ENCODE peak calls at places on chromosomes 12 and 14, in four cellular contexts. One of them, this sample, is unnamed.

GRCh38 chr12:130301577-130301976 is 36.1 kb upstream of the PIWIL1 start:
- DNase-seq in progenitor cell of endocrine pancreas: no peak
- DNase-seq in fibroblast of villous mesenchyme: no peak
- DNase-seq in heart right ventricle: no peak
- DNase-seq in this sample: no peak

GRCh38 chr12:85725991-85726390 is 110.2 kb downstream of the RASSF9 start:
- DNase-seq in progenitor cell of endocrine pancreas: no peak
- DNase-seq in fibroblast of villous mesenchyme: no peak
- DNase-seq in heart right ventricle: no peak
- DNase-seq in this sample: no peak

GRCh38 chr14:91614187-91614586 is 104.1 kb upstream of the PPP4R3A start:
- DNase-seq in progenitor cell of endocrine pancreas: no peak
- DNase-seq in fibroblast of villous mesenchyme: no peak
- DNase-seq in heart right ventricle: no peak
- DNase-seq in this sample: no peak

GRCh38 chr12:84874125-84874824 is 38.3 kb downstream of the SLC6A15 start:
- DNase-seq in progenitor cell of endocrine pancreas: no peak
- DNase-seq in fibroblast of villous mesenchyme: peak
- DNase-seq in heart right ventricle: no peak
- DNase-seq in this sample: no peak

GRCh38 chr12:32483499-32483898 is 84.1 kb downstream of the FGD4 start:
- DNase-seq in progenitor cell of endocrine pancreas: no peak
- DNase-seq in fibroblast of villous mesenchyme: no peak
- DNase-seq in heart right ventricle: no peak
- DNase-seq in this sample: no peak

GRCh38 chr12:10615532-10615931 is 2.1 kb upstream of the MAGOHB start:
- DNase-seq in progenitor cell of endocrine pancreas: no peak
- DNase-seq in fibroblast of villous mesenchyme: no peak
- DNase-seq in heart right ventricle: no peak
- DNase-seq in this sample: no peak

GRCh38 chr14:50092006-50092555 is 24.3 kb downstream of the VCPKMT start:
- DNase-seq in progenitor cell of endocrine pancreas: no peak
- DNase-seq in fibroblast of villous mesenchyme: no peak
- DNase-seq in heart right ventricle: no peak
- DNase-seq in this sample: no peak

GRCh38 chr12:52600941-52601481 is at the start of gene KRT72:
- DNase-seq in progenitor cell of endocrine pancreas: no peak
- DNase-seq in fibroblast of villous mesenchyme: no peak
- DNase-seq in heart right ventricle: no peak
- DNase-seq in this sample: no peak

GRCh38 chr12:118850244-118850825 is 131.0 kb upstream of the SRRM4 start:
- DNase-seq in progenitor cell of endocrine pancreas: no peak
- DNase-seq in fibroblast of villous mesenchyme: no peak
- DNase-seq in heart right ventricle: no peak
- DNase-seq in this sample: no peak

GRCh38 chr12:93125126-93125525 is 196.0 kb upstream of the EEA1 start:
- DNase-seq in progenitor cell of endocrine pancreas: no peak
- DNase-seq in fibroblast of villous mesenchyme: no peak
- DNase-seq in heart right ventricle: no peak
- DNase-seq in this sample: no peak

GRCh38 chr12:65936529-65936911 is 112.2 kb downstream of the HMGA2 start:
- DNase-seq in progenitor cell of endocrine pancreas: no peak
- DNase-seq in fibroblast of villous mesenchyme: no peak
- DNase-seq in heart right ventricle: no peak
- DNase-seq in this sample: no peak

GRCh38 chr12:75550401-75550851 is 39.0 kb upstream of the KRR1 start:
- DNase-seq in progenitor cell of endocrine pancreas: no peak
- DNase-seq in fibroblast of villous mesenchyme: no peak
- DNase-seq in heart right ventricle: peak
- DNase-seq in this sample: no peak

GRCh38 chr12:124359671-124360581 is 65.0 kb downstream of the RFLNA start:
- DNase-seq in progenitor cell of endocrine pancreas: no peak
- DNase-seq in fibroblast of villous mesenchyme: no peak
- DNase-seq in heart right ventricle: peak
- DNase-seq in this sample: no peak

GRCh38 chr14:61460853-61461611 is 139.7 kb downstream of the PRKCH start:
- DNase-seq in progenitor cell of endocrine pancreas: no peak
- DNase-seq in fibroblast of villous mesenchyme: no peak
- DNase-seq in heart right ventricle: no peak
- DNase-seq in this sample: no peak

GRCh38 chr12:119262388-119262787 is 72.1 kb upstream of the CCDC60 start:
- DNase-seq in progenitor cell of endocrine pancreas: no peak
- DNase-seq in fibroblast of villous mesenchyme: no peak
- DNase-seq in heart right ventricle: no peak
- DNase-seq in this sample: no peak

GRCh38 chr12:1835178-1836131 is 15.1 kb downstream of the LRTM2 start:
- DNase-seq in progenitor cell of endocrine pancreas: no peak
- DNase-seq in fibroblast of villous mesenchyme: no peak
- DNase-seq in heart right ventricle: no peak
- DNase-seq in this sample: no peak

GRCh38 chr12:47945341-47945728 is 18.1 kb upstream of the TMEM106C start:
- DNase-seq in progenitor cell of endocrine pancreas: no peak
- DNase-seq in fibroblast of villous mesenchyme: no peak
- DNase-seq in heart right ventricle: no peak
- DNase-seq in this sample: no peak

GRCh38 chr12:11761869-11762567 is 112.5 kb downstream of the ETV6 start:
- DNase-seq in progenitor cell of endocrine pancreas: no peak
- DNase-seq in fibroblast of villous mesenchyme: no peak
- DNase-seq in heart right ventricle: no peak
- DNase-seq in this sample: no peak

GRCh38 chr12:24596768-24597388 is 352.0 kb downstream of the BCAT1 start:
- DNase-seq in progenitor cell of endocrine pancreas: no peak
- DNase-seq in fibroblast of villous mesenchyme: peak
- DNase-seq in heart right ventricle: no peak
- DNase-seq in this sample: no peak

GRCh38 chr12:50661300-50662120 is 102.4 kb upstream of the ATF1 start:
- DNase-seq in progenitor cell of endocrine pancreas: no peak
- DNase-seq in fibroblast of villous mesenchyme: no peak
- DNase-seq in heart right ventricle: no peak
- DNase-seq in this sample: no peak

GRCh38 chr12:107057071-107057834 is 36.1 kb downstream of the CRY1 start:
- DNase-seq in progenitor cell of endocrine pancreas: no peak
- DNase-seq in fibroblast of villous mesenchyme: peak
- DNase-seq in heart right ventricle: no peak
- DNase-seq in this sample: no peak

GRCh38 chr12:48165089-48166031 is 8.0 kb upstream of the ASB8 start:
- DNase-seq in progenitor cell of endocrine pancreas: no peak
- DNase-seq in fibroblast of villous mesenchyme: peak
- DNase-seq in heart right ventricle: no peak
- DNase-seq in this sample: no peak

GRCh38 chr14:75456069-75457023 is 28.5 kb downstream of the JDP2 start:
- DNase-seq in progenitor cell of endocrine pancreas: no peak
- DNase-seq in fibroblast of villous mesenchyme: no peak
- DNase-seq in heart right ventricle: no peak
- DNase-seq in this sample: no peak

GRCh38 chr14:75454963-75455546 is 27.2 kb downstream of the JDP2 start:
- DNase-seq in progenitor cell of endocrine pancreas: no peak
- DNase-seq in fibroblast of villous mesenchyme: peak
- DNase-seq in heart right ventricle: peak
- DNase-seq in this sample: no peak

GRCh38 chr14:75452324-75452723 is 24.5 kb downstream of the JDP2 start:
- DNase-seq in progenitor cell of endocrine pancreas: no peak
- DNase-seq in fibroblast of villous mesenchyme: peak
- DNase-seq in heart right ventricle: peak
- DNase-seq in this sample: no peak

GRCh38 chr14:75452900-75453816 is 25.3 kb downstream of the JDP2 start:
- DNase-seq in progenitor cell of endocrine pancreas: peak
- DNase-seq in fibroblast of villous mesenchyme: peak
- DNase-seq in heart right ventricle: peak
- DNase-seq in this sample: no peak

GRCh38 chr14:75453817-75454434 is 26.1 kb downstream of the JDP2 start:
- DNase-seq in progenitor cell of endocrine pancreas: no peak
- DNase-seq in fibroblast of villous mesenchyme: no peak
- DNase-seq in heart right ventricle: no peak
- DNase-seq in this sample: no peak
- TF ChIP-seq CTCF in progenitor cell of endocrine pancreas: no peak
- TF ChIP-seq CTCF in fibroblast of villous mesenchyme: peak
- TF ChIP-seq CTCF in heart right ventricle: no peak
- TF ChIP-seq CTCF in this sample: peak

GRCh38 chr12:101700299-101700820 is 2.9 kb downstream of the CHPT1 start:
- DNase-seq in progenitor cell of endocrine pancreas: no peak
- DNase-seq in fibroblast of villous mesenchyme: no peak
- DNase-seq in heart right ventricle: no peak
- DNase-seq in this sample: no peak

GRCh38 chr12:101696477-101697196 is 803 bp upstream of the CHPT1 start:
- DNase-seq in progenitor cell of endocrine pancreas: no peak
- DNase-seq in fibroblast of villous mesenchyme: peak
- DNase-seq in heart right ventricle: peak
- DNase-seq in this sample: no peak

GRCh38 chr12:101697197-101697929 is at the start of gene CHPT1:
- DNase-seq in progenitor cell of endocrine pancreas: peak
- DNase-seq in fibroblast of villous mesenchyme: peak
- DNase-seq in heart right ventricle: peak
- DNase-seq in this sample: peak

GRCh38 chr12:101697930-101698781 is 716 bp downstream of the CHPT1 start:
- DNase-seq in progenitor cell of endocrine pancreas: no peak
- DNase-seq in fibroblast of villous mesenchyme: peak
- DNase-seq in heart right ventricle: peak
- DNase-seq in this sample: no peak

DNA sequence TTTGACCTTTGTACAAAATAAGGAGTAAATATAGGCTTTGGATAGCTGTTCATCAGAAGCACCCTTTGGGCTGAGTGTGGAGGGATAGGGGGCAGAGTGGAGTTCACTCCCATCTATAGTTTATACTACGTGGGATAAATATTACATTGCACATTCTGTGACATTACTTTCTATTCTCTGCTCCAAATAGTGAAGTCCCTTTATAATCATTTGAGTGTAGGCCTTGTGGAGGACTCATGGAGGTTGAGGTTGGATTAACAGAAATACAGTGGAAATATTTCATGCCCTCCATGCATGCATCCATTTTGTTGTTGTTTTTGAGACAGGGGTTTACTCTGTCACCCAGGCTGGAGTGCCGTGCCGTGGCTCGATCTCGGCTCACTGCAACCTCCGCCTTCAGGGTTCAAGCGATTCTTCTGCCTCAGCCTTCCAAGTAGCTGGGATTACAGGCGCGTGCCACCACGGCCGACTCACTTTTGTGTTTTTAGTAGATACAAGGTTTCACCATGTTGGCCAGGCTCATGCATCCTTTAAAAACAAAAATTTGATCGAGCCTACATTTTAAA is 1.4 kb downstream of the CHPT1 start:
- DNase-seq in progenitor cell of endocrine pancreas: no peak
- DNase-seq in fibroblast of villous mesenchyme: peak
- DNase-seq in heart right ventricle: no peak
- DNase-seq in this sample: no peak
- TF ChIP-seq CTCF in progenitor cell of endocrine pancreas: peak
- TF ChIP-seq CTCF in fibroblast of villous mesenchyme: peak
- TF ChIP-seq CTCF in heart right ventricle: no peak
- TF ChIP-seq CTCF in this sample: peak

GRCh38 chr14:88437659-88438058 is 52.2 kb downstream of the SPATA7 start:
- DNase-seq in progenitor cell of endocrine pancreas: no peak
- DNase-seq in fibroblast of villous mesenchyme: peak
- DNase-seq in heart right ventricle: no peak
- DNase-seq in this sample: no peak
- TF ChIP-seq CTCF in progenitor cell of endocrine pancreas: no peak
- TF ChIP-seq CTCF in fibroblast of villous mesenchyme: peak
- TF ChIP-seq CTCF in heart right ventricle: no peak
- TF ChIP-seq CTCF in this sample: peak

GRCh38 chr14:53531151-53531550 is 378.0 kb upstream of the DDHD1 start:
- DNase-seq in progenitor cell of endocrine pancreas: no peak
- DNase-seq in fibroblast of villous mesenchyme: peak
- DNase-seq in heart right ventricle: no peak
- DNase-seq in this sample: no peak

GRCh38 chr14:53532871-53533270 is 379.7 kb upstream of the DDHD1 start:
- DNase-seq in progenitor cell of endocrine pancreas: no peak
- DNase-seq in fibroblast of villous mesenchyme: no peak
- DNase-seq in heart right ventricle: no peak
- DNase-seq in this sample: no peak

GRCh38 chr14:53531730-53532129 is 378.6 kb upstream of the DDHD1 start:
- DNase-seq in progenitor cell of endocrine pancreas: no peak
- DNase-seq in fibroblast of villous mesenchyme: no peak
- DNase-seq in heart right ventricle: no peak
- DNase-seq in this sample: no peak

GRCh38 chr14:53534841-53535240 is 381.7 kb upstream of the DDHD1 start:
- DNase-seq in progenitor cell of endocrine pancreas: no peak
- DNase-seq in fibroblast of villous mesenchyme: no peak
- DNase-seq in heart right ventricle: no peak
- DNase-seq in this sample: no peak

DNA sequence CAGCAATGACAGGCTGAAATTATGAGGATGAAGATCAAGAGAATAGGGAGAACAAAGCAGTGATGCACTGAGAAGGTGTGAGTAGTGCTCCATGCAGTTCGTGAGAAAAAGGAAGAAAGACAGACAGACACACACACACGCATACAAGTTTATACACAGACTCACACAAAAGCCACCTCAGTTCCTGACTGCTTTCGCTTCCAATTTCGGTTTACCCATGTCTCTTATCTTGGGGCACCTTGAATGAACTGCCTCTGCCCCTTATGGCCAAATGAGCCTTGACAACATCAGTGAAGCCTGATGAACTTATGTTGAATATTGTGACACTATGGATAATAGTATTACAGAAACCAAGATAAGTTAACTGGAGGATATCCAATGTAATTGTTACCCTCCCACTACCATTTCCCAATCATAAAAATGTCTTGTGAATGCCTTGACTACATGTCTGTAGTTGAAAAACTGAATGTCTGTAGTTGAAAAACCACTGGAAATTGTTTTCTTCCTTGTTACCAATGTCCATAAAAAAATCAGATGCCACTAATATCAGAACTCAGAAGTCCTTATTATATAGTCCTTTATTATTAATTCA is 380.4 kb upstream of the DDHD1 start:
- DNase-seq in progenitor cell of endocrine pancreas: no peak
- DNase-seq in fibroblast of villous mesenchyme: no peak
- DNase-seq in heart right ventricle: no peak
- DNase-seq in this sample: no peak
- TF ChIP-seq CTCF in progenitor cell of endocrine pancreas: no peak
- TF ChIP-seq CTCF in fibroblast of villous mesenchyme: no peak
- TF ChIP-seq CTCF in heart right ventricle: no peak
- TF ChIP-seq CTCF in this sample: no peak

DNA sequence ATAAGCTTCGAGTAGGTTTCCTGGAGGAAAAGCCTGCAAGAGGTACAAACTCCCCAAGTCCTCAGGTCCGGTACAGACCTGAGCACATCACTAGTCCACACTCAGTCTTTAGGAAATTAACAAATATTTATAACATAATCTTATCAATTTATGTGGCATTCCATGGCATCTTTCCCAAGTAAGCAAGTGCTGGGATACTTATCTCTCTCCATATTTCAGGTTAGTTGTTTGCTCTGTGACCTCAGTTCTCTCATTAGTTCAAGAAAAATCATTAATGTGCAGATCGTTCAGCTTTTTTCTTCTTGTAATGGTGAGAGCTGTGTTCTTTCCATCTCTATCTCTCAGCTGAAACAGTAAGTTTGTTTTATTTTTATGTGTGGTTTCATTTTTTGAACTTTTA is 34.7 kb downstream of the SPATA7 start:
- DNase-seq in progenitor cell of endocrine pancreas: no peak
- DNase-seq in fibroblast of villous mesenchyme: no peak
- DNase-seq in heart right ventricle: no peak
- DNase-seq in this sample: no peak
- TF ChIP-seq CTCF in progenitor cell of endocrine pancreas: no peak
- TF ChIP-seq CTCF in fibroblast of villous mesenchyme: no peak
- TF ChIP-seq CTCF in heart right ventricle: no peak
- TF ChIP-seq CTCF in this sample: no peak

GRCh38 chr12:102522768-102523167 is 42.4 kb upstream of the IGF1 start:
- DNase-seq in progenitor cell of endocrine pancreas: no peak
- DNase-seq in fibroblast of villous mesenchyme: no peak
- DNase-seq in heart right ventricle: no peak
- DNase-seq in this sample: no peak
- TF ChIP-seq CTCF in progenitor cell of endocrine pancreas: peak
- TF ChIP-seq CTCF in fibroblast of villous mesenchyme: no peak
- TF ChIP-seq CTCF in heart right ventricle: no peak
- TF ChIP-seq CTCF in this sample: no peak